ENCODE peak calls at places on chromosome 7, in six cellular contexts. N is CD8-positive, alpha-beta T cell; K is CD4-positive, alpha-beta memory T cell; H is aorta; P is uterus; X is Panc1. O is an unnamed sample. For H3K4me1, the result is how much of the 10 kb centered on the place peaks cover.

GRCh38 chr7:133510326-133511055 is 257.6 kb downstream of the EXOC4 start:
- DNase-seq in X (no peak), P (no peak), N (no peak), K (no peak), H (no peak), O (peak)

GRCh38 chr7:137874390-137874789 is 27.6 kb upstream of the DGKI start:
- DNase-seq in X (no peak), H (no peak), K (no peak), N (no peak), P (no peak), O (peak)

GRCh38 chr7:2471022-2471329 is 5.2 kb downstream of the GRIFIN start:
- DNase-seq in X (no peak), P (no peak), H (no peak), K (no peak), N (no peak), O (no peak)

GRCh38 chr7:149714910-149715471 is 58.4 kb downstream of the ZNF467 start:
- DNase-seq in P (peak), K (peak), X (no peak), H (peak), N (peak), O (peak)

GRCh38 chr7:151310578-151310977 is 31.0 kb upstream of the NUB1 start:
- DNase-seq in X (no peak), P (no peak), N (no peak), H (no peak), K (no peak), O (peak)

GRCh38 chr7:135466442-135467206 is 43.3 kb downstream of the CNOT4 start:
- DNase-seq in H (no peak), K (no peak), P (no peak), N (no peak), X (no peak), O (no peak)

GRCh38 chr7:129502708-129503685 is 666 bp downstream of the SMKR1 start:
- DNase-seq in N (no peak), H (no peak), X (no peak), K (peak), P (no peak), O (peak)

GRCh38 chr7:23347682-23348180 is 48.6 kb downstream of the MALSU1 start:
- DNase-seq in K (no peak), N (no peak), X (peak), P (no peak), H (no peak), O (peak)

GRCh38 chr7:74030861-74031260 is 2.9 kb downstream of the ELN start:
- DNase-seq in P (no peak), X (no peak), K (no peak), N (no peak), H (peak), O (no peak)

GRCh38 chr7:139887895-139888518 is 58.9 kb downstream of the TBXAS1 start:
- DNase-seq in K (no peak), H (no peak), X (no peak), N (no peak), P (no peak), O (no peak)

GRCh38 chr7:50304911-50305621 is 550 bp downstream of the IKZF1 start:
- DNase-seq in H (no peak), X (no peak), P (no peak), K (peak), N (peak), O (no peak)

GRCh38 chr7:31858051-31858450 is 171.0 kb downstream of the PPP1R17 start:
- DNase-seq in P (no peak), H (no peak), K (no peak), N (no peak), X (no peak), O (no peak)

GRCh38 chr7:75889826-75890225 is 11.0 kb downstream of the RHBDD2 start:
- DNase-seq in H (no peak), K (no peak), P (no peak), N (no peak), X (no peak), O (no peak)

GRCh38 chr7:64625114-64626082 is 40.5 kb upstream of the ZNF107 start:
- DNase-seq in X (no peak), H (no peak), N (no peak), P (no peak), K (no peak), O (no peak)

GRCh38 chr7:117322741-117323584 is at the start of gene WNT2:
- DNase-seq in H (no peak), N (no peak), P (no peak), K (no peak), X (no peak), O (no peak)

GRCh38 chr7:1534330-1535099 is 4.0 kb downstream of the MAFK start:
- DNase-seq in N (no peak), H (peak), K (peak), P (peak), X (no peak), O (no peak)

GRCh38 chr7:68529221-68529620 is 1069.1 kb upstream of the AUTS2 start:
- DNase-seq in H (no peak), K (no peak), X (no peak), P (no peak), N (no peak), O (no peak)

GRCh38 chr7:95602421-95602820 is 6.1 kb upstream of the PDK4 start:
- DNase-seq in X (no peak), H (no peak), N (no peak), K (no peak), P (no peak), O (no peak)

GRCh38 chr7:32161708-32162107 is 91.5 kb upstream of the PDE1C start:
- DNase-seq in H (no peak), X (no peak), K (no peak), P (no peak), N (no peak), O (no peak)

GRCh38 chr7:115682507-115682906 is 348.1 kb downstream of the TFEC start:
- DNase-seq in N (no peak), K (no peak), H (no peak), X (no peak), P (no peak), O (no peak)

GRCh38 chr7:100353685-100354330 is 4.1 kb upstream of the PILRB start:
- DNase-seq in K (no peak), H (peak), P (no peak), N (no peak), X (no peak), O (no peak)

GRCh38 chr7:7696458-7697119 is 21.8 kb downstream of the RPA3 start:
- DNase-seq in H (no peak), P (no peak), K (no peak), X (peak), N (no peak), O (peak)

GRCh38 chr7:30238721-30239441 is 45.5 kb upstream of the ZNRF2 start:
- DNase-seq in N (no peak), P (no peak), K (no peak), X (no peak), H (no peak), O (peak)

GRCh38 chr7:136687693-136688322 is 180.6 kb upstream of the CHRM2 start:
- DNase-seq in X (peak), K (no peak), H (no peak), P (no peak), N (no peak), O (peak)

GRCh38 chr7:90192876-90193765 is 18.4 kb upstream of the STEAP2 start:
- DNase-seq in X (no peak), P (no peak), H (no peak), N (no peak), K (no peak), O (peak)

GRCh38 chr7:55548295-55548731 is 24.0 kb downstream of the VOPP1 start:
- DNase-seq in P (no peak), H (no peak), K (no peak), N (no peak), X (no peak), O (no peak)

GRCh38 chr7:158525648-158526484 is 61.8 kb downstream of the PTPRN2 start:
- DNase-seq in K (no peak), N (no peak), X (no peak), H (no peak), P (no peak), O (no peak)

GRCh38 chr7:33054261-33054964 is 8.2 kb downstream of the NT5C3A start:
- DNase-seq in H (no peak), K (peak), X (no peak), P (no peak), N (no peak), O (peak)

GRCh38 chr7:128116740-128117139 is 85.5 kb upstream of the LRRC4 start:
- DNase-seq in N (no peak), P (peak), K (no peak), X (no peak), H (no peak), O (no peak)

GRCh38 chr7:17369686-17370426 is 71.4 kb downstream of the AHR start:
- DNase-seq in X (no peak), P (peak), K (no peak), H (no peak), N (no peak), O (no peak)

GRCh38 chr7:3301831-3302618 is 973 bp downstream of the SDK1 start:
- DNase-seq in X (peak), N (no peak), H (no peak), K (peak), P (no peak), O (peak)

GRCh38 chr7:40200791-40201190 is 66.0 kb downstream of the SUGCT start:
- DNase-seq in H (no peak), P (no peak), X (no peak), N (no peak), K (no peak), O (no peak)

GRCh38 chr7:2815523-2816240 is 28.4 kb downstream of the GNA12 start:
- DNase-seq in X (no peak), N (no peak), P (no peak), K (no peak), H (no peak), O (no peak)

GRCh38 chr7:120959929-120960484 is 9.4 kb downstream of the ING3 start:
- DNase-seq in N (no peak), X (no peak), H (no peak), K (no peak), P (no peak), O (no peak)

GRCh38 chr7:47488205-47488968 is 93.5 kb downstream of the TNS3 start:
- DNase-seq in K (no peak), H (no peak), N (no peak), P (no peak), X (no peak), O (no peak)

GRCh38 chr7:27424749-27425148 is 182.1 kb downstream of the EVX1 start:
- DNase-seq in N (no peak), K (no peak), P (no peak), H (no peak), X (no peak), O (peak)

GRCh38 chr7:120052884-120053382 is 220.0 kb upstream of the KCND2 start:
- DNase-seq in P (peak), H (no peak), X (no peak), K (no peak), N (no peak), O (peak)

GRCh38 chr7:65967361-65968155 is 14.5 kb downstream of the GUSB start:
- DNase-seq in K (no peak), N (no peak), P (no peak), H (peak), X (no peak), O (no peak)
- H3K4me1 ChIP-seq in K (under half), N (under half), P (under half), H (under half), X (under half), O (under half)

GRCh38 chr7:137094-137861 is 55.1 kb upstream of the FAM20C start:
- DNase-seq in P (no peak), N (no peak), K (no peak), H (no peak), X (no peak), O (no peak)
- H3K4me1 ChIP-seq in P (under half), N (under half), K (under half), H (under half), X (under half), O (under half)

DNA sequence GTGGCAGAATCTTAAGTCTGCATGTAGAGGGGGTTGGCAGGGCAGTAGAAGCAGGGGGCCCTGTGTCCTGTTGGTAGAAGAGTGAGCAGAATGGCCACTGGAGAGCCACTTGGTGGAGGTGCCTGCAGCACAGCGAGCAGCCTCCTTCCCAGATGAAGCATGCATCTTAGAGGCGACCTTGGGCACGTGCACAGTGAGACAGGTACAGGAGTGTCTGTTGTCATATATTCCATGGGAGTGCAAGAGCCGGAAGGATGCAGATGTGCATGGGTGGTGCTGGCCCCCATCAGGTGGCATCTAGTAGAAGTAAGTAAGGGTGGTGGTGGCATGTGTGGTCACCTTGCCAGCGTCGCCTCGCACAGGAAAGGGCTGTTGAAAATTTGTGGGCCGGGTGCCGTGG is 53.9 kb downstream of the CUX1 start:
- DNase-seq in K (no peak), X (no peak), H (no peak), P (no peak), N (no peak), O (no peak)
- H3K4me1 ChIP-seq in K (under half), X (under half), H (under half), P (under half), N (under half), O (under half)

GRCh38 chr7:42105541-42106349 is 131.3 kb downstream of the GLI3 start:
- DNase-seq in X (no peak), P (no peak), H (no peak), K (no peak), N (no peak), O (no peak)

GRCh38 chr7:42104231-42104630 is 132.8 kb downstream of the GLI3 start:
- DNase-seq in H (no peak), P (no peak), X (no peak), K (no peak), N (no peak), O (no peak)

GRCh38 chr7:42103456-42103855 is 133.6 kb downstream of the GLI3 start:
- DNase-seq in N (no peak), X (no peak), P (no peak), K (no peak), H (no peak), O (no peak)

GRCh38 chr7:42103020-42103419 is 134.0 kb downstream of the GLI3 start:
- DNase-seq in P (no peak), X (no peak), H (no peak), K (no peak), N (no peak), O (no peak)

DNA sequence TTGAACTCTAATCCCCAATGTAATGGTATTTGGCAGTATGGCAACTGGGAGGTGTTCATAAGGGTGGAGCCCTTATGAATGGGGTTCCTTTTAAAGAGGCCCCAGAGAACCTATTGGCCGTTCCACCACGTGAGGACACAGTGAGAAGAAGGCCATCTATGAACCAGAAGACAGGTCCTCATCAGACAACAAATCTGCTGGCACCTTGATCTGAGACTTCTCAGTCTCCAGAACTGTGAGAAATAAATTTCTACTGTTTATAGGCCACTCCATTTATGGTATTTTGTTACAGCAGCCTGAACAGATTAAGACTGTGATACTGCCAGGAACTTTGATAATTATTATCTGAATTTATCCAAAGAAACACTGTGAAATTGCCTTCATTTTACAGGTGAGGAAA is 132.3 kb downstream of the GLI3 start:
- DNase-seq in H (no peak), P (no peak), X (no peak), K (no peak), N (no peak), O (no peak)
- H3K4me1 ChIP-seq in H (under half), P (under half), X (under half), K (under half), N (under half), O (under half)

O was measured in endothelial cell of umbilical vein.